ENCODE peak calls at places on chromosome 12, in eight cellular contexts. W is NCI-H446 treated with DMSO at 0.1 percent for 48 hours; I is neural crest cell; K is HFF-Myc; F is activated T-cell treated with anti-CD3 and anti-CD28 coated beads for 1 hour; Y is fibroblast of lung; R is A549; M is activated CD4-positive, alpha-beta T cell treated with anti-CD3 and anti-CD28 coated beads, Interleukin-2, amount 50 U/mL, for 4 hours. P is an unnamed sample.
A peak's percentile ranks its signal among the peaks of the same experiment; 100 is the strongest.

GRCh38 chr12:53300187-53300586 is 692 bp downstream of the MYG1 start:
- DNase-seq in W (no peak), M (no peak), R (no peak), K (no peak), F (no peak), Y (peak; percentile 32), I (no peak), P (peak; percentile 72)

GRCh38 chr12:6317693-6318439 is 7.4 kb downstream of the PLEKHG6 start:
- DNase-seq in Y (no peak), I (no peak), M (no peak), R (no peak), K (no peak), F (no peak), W (no peak), P (no peak)

GRCh38 chr12:96448287-96448686 is 41.1 kb upstream of the CFAP54 start:
- DNase-seq in Y (peak; percentile 57), K (peak; percentile 53), M (no peak), W (no peak), F (no peak), I (no peak), R (no peak), P (peak; percentile 93)

GRCh38 chr12:110349521-110350151 is 53.9 kb downstream of the ANAPC7 start:
- DNase-seq in W (no peak), K (no peak), Y (no peak), R (no peak), I (no peak), M (peak; percentile 47), F (peak; percentile 18), P (no peak)

GRCh38 chr12:22312336-22312735 is 22.2 kb downstream of the ST8SIA1 start:
- DNase-seq in F (no peak), M (no peak), W (peak; percentile 43), K (no peak), R (no peak), Y (peak; percentile 65), I (no peak), P (peak; percentile 74)

GRCh38 chr12:82793882-82794281 is 107.2 kb downstream of the TMTC2 start:
- DNase-seq in K (no peak), F (no peak), M (no peak), W (no peak), R (no peak), I (no peak), Y (no peak), P (no peak)

GRCh38 chr12:81450920-81451739 is 308.0 kb downstream of the PPFIA2 start:
- DNase-seq in W (peak; percentile 64), F (no peak), K (peak; percentile 40), I (peak; percentile 40), Y (peak; percentile 76), R (peak; percentile 15), M (no peak), P (peak; percentile 67)

GRCh38 chr12:46523446-46523845 is 150.9 kb upstream of the SLC38A2 start:
- DNase-seq in W (no peak), Y (peak; percentile 10), K (no peak), F (no peak), I (no peak), M (no peak), R (peak; percentile 33), P (peak; percentile 70)

GRCh38 chr12:121712462-121713256 is at the start of gene TMEM120B:
- DNase-seq in W (peak; percentile 34), K (no peak), Y (peak; percentile 71), F (peak; percentile 80), R (peak; percentile 70), I (peak; percentile 72), M (peak; percentile 75), P (peak; percentile 81)

GRCh38 chr12:46271846-46272245 is 3.0 kb upstream of the SLC38A1 start:
- DNase-seq in I (no peak), Y (no peak), W (no peak), R (no peak), F (no peak), K (no peak), M (no peak), P (no peak)

GRCh38 chr12:30548203-30548602 is 147.5 kb downstream of the IPO8 start:
- DNase-seq in W (no peak), I (no peak), R (no peak), M (no peak), F (no peak), K (no peak), Y (no peak), P (no peak)

GRCh38 chr12:57909611-57910010 is 31.8 kb upstream of the ATP23 start:
- DNase-seq in R (no peak), F (no peak), K (no peak), I (no peak), W (no peak), M (no peak), Y (no peak), P (no peak)

GRCh38 chr12:49565119-49565955 is 2.6 kb downstream of the MCRS1 start:
- DNase-seq in F (no peak), M (no peak), I (no peak), K (no peak), Y (no peak), R (no peak), W (no peak), P (no peak)

GRCh38 chr12:52245962-52246577 is 13.0 kb downstream of the KRT7 start:
- DNase-seq in I (no peak), Y (no peak), K (no peak), R (no peak), F (no peak), M (no peak), W (no peak), P (no peak)

GRCh38 chr12:2035421-2036080 is 17.2 kb upstream of the CACNA1C start:
- DNase-seq in W (no peak), K (no peak), F (no peak), M (no peak), I (no peak), R (no peak), Y (no peak), P (no peak)

GRCh38 chr12:57111046-57111698 is at the start of gene STAT6:
- DNase-seq in R (peak; percentile 67), W (no peak), K (no peak), M (peak; percentile 79), Y (peak; percentile 90), I (peak; percentile 48), F (peak; percentile 70), P (peak; percentile 89)

GRCh38 chr12:6376079-6376941 is 947 bp upstream of the SCNN1A start:
- DNase-seq in R (peak; percentile 86), M (no peak), Y (peak; percentile 74), F (no peak), W (no peak), I (no peak), K (no peak), P (peak; percentile 52)

GRCh38 chr12:49956663-49957569 is 4.8 kb upstream of the AQP5 start:
- DNase-seq in Y (no peak), M (no peak), F (no peak), K (no peak), R (no peak), I (no peak), W (no peak), P (no peak)

GRCh38 chr12:33322519-33322918 is 117.1 kb downstream of the SYT10 start:
- DNase-seq in W (no peak), Y (no peak), I (no peak), K (no peak), M (no peak), R (no peak), F (no peak), P (no peak)

GRCh38 chr12:84497819-84498218 is 414.8 kb downstream of the SLC6A15 start:
- DNase-seq in I (no peak), R (no peak), W (peak; percentile 3), Y (peak; percentile 55), K (no peak), M (no peak), F (no peak), P (no peak)

GRCh38 chr12:80763874-80764273 is 47.2 kb downstream of the MYF5 start:
- DNase-seq in K (no peak), W (peak; percentile 31), Y (peak; percentile 81), F (no peak), M (no peak), R (no peak), I (peak; percentile 15), P (peak; percentile 70)

GRCh38 chr12:98998697-98999299 is 353.7 kb downstream of the APAF1 start:
- DNase-seq in W (peak; percentile 17), I (no peak), F (no peak), Y (peak; percentile 67), M (no peak), K (peak; percentile 22), R (peak; percentile 73), P (peak; percentile 62)

GRCh38 chr12:121539908-121540307 is 40.9 kb downstream of the KDM2B start:
- DNase-seq in M (no peak), I (no peak), W (no peak), F (no peak), K (no peak), Y (no peak), R (no peak), P (no peak)

GRCh38 chr12:70719672-70720420 is 82.6 kb upstream of the PTPRB start:
- DNase-seq in Y (peak; percentile 45), M (no peak), K (no peak), W (no peak), F (peak; percentile 17), R (no peak), I (peak; percentile 65), P (peak; percentile 54)

GRCh38 chr12:92297932-92298681 is 152.5 kb upstream of the BTG1 start:
- DNase-seq in Y (peak; percentile 66), K (no peak), M (no peak), F (no peak), I (no peak), W (no peak), R (no peak), P (peak; percentile 46)

GRCh38 chr12:87150969-87151662 is 878.1 kb downstream of the C12orf50 start:
- DNase-seq in M (no peak), K (no peak), F (no peak), W (no peak), Y (no peak), R (no peak), I (no peak), P (no peak)

GRCh38 chr12:71551529-71551928 is 111.9 kb downstream of the LGR5 start:
- DNase-seq in W (no peak), M (no peak), K (no peak), F (no peak), R (no peak), I (no peak), Y (peak; percentile 48), P (peak; percentile 55)

GRCh38 chr12:105228494-105228893 is 7.5 kb downstream of the APPL2 start:
- DNase-seq in Y (peak; percentile 70), R (no peak), I (no peak), F (no peak), M (no peak), K (no peak), W (no peak), P (peak; percentile 83)

GRCh38 chr12:25975682-25976081 is 17.2 kb downstream of the RASSF8 start:
- DNase-seq in M (no peak), Y (no peak), I (no peak), F (no peak), W (no peak), R (no peak), K (no peak), P (no peak)

GRCh38 chr12:123109319-123109772 is 41.5 kb downstream of the PITPNM2 start:
- DNase-seq in F (no peak), R (no peak), M (no peak), I (no peak), K (no peak), Y (no peak), W (no peak), P (no peak)

GRCh38 chr12:19131020-19131431 is 1.5 kb downstream of the PLEKHA5 start:
- DNase-seq in W (no peak), M (no peak), R (peak; percentile 18), Y (peak; percentile 78), F (no peak), K (no peak), I (no peak), P (peak; percentile 78)

GRCh38 chr12:53965251-53966069 is 7.5 kb upstream of the HOXC11 start:
- DNase-seq in I (no peak), F (no peak), K (no peak), M (no peak), W (no peak), Y (no peak), R (no peak), P (peak; percentile 75)